ENCODE peak calls at places on chromosomes 1 and 21, in eight cellular contexts. H, R, Z, N, E, A, W and V are unnamed samples.

GRCh38 chr1:20689645-20690056 is 28.2 kb downstream of the KIF17 start:
- DNase-seq in N (no peak), Z (peak), E (no peak), W (no peak), R (no peak), A (no peak), H (no peak), V (no peak)

GRCh38 chr21:45336870-45337269 is 49.2 kb upstream of the POFUT2 start:
- DNase-seq in N (no peak), A (peak), W (no peak), E (no peak), H (no peak), Z (no peak), R (peak), V (peak)

GRCh38 chr1:159598196-159598595 is 10.6 kb downstream of the APCS start:
- DNase-seq in W (no peak), Z (peak), R (no peak), H (no peak), N (no peak), A (no peak), E (peak), V (no peak)

GRCh38 chr1:228919919-228920318 is 184.6 kb downstream of the RHOU start:
- DNase-seq in E (no peak), A (no peak), H (no peak), Z (no peak), W (no peak), R (no peak), N (no peak), V (no peak)

GRCh38 chr1:159188375-159188788 is 16.3 kb upstream of the ACKR1 start:
- DNase-seq in N (peak), A (peak), R (peak), W (no peak), E (no peak), Z (no peak), H (no peak), V (peak)

GRCh38 chr1:63892632-63893395 is 119.0 kb downstream of the ROR1 start:
- DNase-seq in H (no peak), R (no peak), W (peak), A (peak), Z (no peak), E (peak), N (no peak), V (no peak)

GRCh38 chr21:45537746-45538291 is 4.4 kb downstream of the SLC19A1 start:
- DNase-seq in H (no peak), E (no peak), A (no peak), N (no peak), R (peak), W (no peak), Z (no peak), V (peak)

GRCh38 chr21:44653656-44654575 is 543 bp downstream of the KRTAP12-4 start:
- DNase-seq in W (no peak), H (no peak), A (no peak), E (no peak), R (no peak), N (no peak), Z (no peak), V (no peak)

GRCh38 chr1:55021965-55022546 is 17.3 kb upstream of the PCSK9 start:
- DNase-seq in E (peak), A (peak), H (peak), R (peak), N (peak), W (peak), Z (peak), V (peak)

GRCh38 chr1:25099343-25099951 is 132.9 kb downstream of the SYF2 start:
- DNase-seq in E (no peak), Z (peak), N (no peak), R (no peak), W (peak), A (no peak), H (no peak), V (no peak)

GRCh38 chr1:224502459-224503160 is 68.0 kb upstream of the WDR26 start:
- DNase-seq in R (no peak), E (peak), Z (no peak), W (no peak), A (peak), H (peak), N (no peak), V (no peak)

GRCh38 chr1:224503161-224504118 is 68.8 kb upstream of the WDR26 start:
- DNase-seq in H (peak), R (peak), Z (peak), A (peak), N (no peak), W (peak), E (peak), V (peak)

GRCh38 chr1:224500802-224501201 is 66.2 kb upstream of the WDR26 start:
- DNase-seq in W (no peak), E (no peak), R (no peak), N (no peak), A (no peak), H (no peak), Z (no peak), V (no peak)

GRCh38 chr1:224499204-224499603 is 64.6 kb upstream of the WDR26 start:
- DNase-seq in R (no peak), N (no peak), E (peak), A (no peak), H (no peak), Z (no peak), W (no peak), V (no peak)

GRCh38 chr1:224501836-224502235 is 67.2 kb upstream of the WDR26 start:
- DNase-seq in E (no peak), W (no peak), Z (no peak), R (no peak), N (no peak), A (no peak), H (no peak), V (no peak)
- H3K27ac ChIP-seq in E (no peak), W (no peak), Z (no peak), R (peak), N (no peak), A (peak), H (peak), V (no peak)

DNA sequence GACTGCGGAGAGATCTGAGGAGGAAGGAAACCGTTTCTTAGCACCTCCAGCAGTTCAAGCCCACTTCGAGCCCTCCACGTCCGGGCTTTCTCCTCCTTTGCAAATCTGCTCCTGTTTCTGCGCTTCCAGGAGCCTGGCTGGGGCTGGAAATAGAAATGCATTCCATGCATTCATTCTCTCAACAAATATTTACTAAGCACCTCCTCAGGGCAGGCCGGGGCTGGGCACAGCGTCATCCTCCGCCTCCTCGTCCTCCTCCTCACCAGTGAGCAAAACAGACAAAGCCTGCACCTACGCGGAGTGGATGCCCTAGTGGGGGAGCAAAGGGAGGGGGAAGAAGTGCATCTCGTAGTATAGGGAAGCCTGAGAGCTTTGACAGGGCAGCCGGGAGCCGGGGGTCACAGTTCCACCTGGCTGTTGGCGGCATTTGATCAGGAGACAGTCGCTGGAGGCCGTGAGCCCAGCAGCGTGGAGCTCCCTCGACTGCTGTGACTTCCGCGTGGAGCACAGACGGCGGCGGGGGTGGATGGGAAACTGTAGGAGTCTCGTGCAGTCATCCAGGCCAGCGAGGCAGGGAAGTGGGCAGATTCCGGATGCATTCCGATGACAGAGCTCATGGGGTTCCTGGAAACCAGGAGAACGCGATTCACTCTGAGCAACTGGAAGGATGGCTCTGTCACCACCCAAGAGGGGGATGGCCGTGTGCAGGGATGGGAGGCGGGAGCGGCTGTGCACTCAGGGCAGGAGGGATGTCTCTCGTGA is 93.4 kb downstream of the SIK1 start:
- DNase-seq in W (no peak), E (peak), R (peak), Z (peak), A (peak), H (peak), N (no peak), V (peak)
- H3K4me3 ChIP-seq in W (no peak), E (no peak), R (no peak), Z (peak), A (no peak), H (peak), N (no peak), V (peak)

DNA sequence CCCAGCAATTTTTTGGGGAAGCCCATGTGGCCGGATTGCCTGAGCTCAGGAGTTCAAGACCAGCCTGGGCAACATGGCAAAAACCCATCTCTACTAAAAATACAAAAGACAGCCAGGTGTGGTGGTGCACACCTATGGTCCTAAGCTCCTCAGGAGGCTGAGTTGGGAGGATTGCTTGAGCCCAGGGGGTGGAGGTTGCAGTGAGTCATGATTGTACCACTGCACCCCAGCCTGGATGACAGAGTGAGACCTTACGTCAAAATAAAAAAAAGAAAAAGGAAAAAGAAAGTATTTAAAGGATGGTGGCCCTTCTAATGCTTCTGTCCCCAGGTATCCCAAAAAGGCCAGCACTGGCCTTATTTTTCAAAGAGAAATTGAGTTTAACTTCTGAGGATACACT is 1.7 kb downstream of the IKBKE start:
- DNase-seq in R (no peak), A (no peak), Z (no peak), N (no peak), H (no peak), E (no peak), W (no peak), V (no peak)
- H3K27ac ChIP-seq in R (no peak), A (no peak), Z (no peak), N (no peak), H (no peak), E (no peak), W (peak), V (no peak)

GRCh38 chr1:2451744-2452582 is 24.1 kb upstream of the PLCH2 start:
- DNase-seq in Z (peak), A (no peak), H (no peak), R (no peak), N (no peak), W (no peak), E (peak), V (no peak)
- H3K4me3 ChIP-seq in Z (no peak), A (no peak), H (no peak), R (no peak), N (no peak), W (no peak), E (no peak), V (no peak)

GRCh38 chr21:35390013-35390776 is 341.1 kb upstream of the RUNX1 start:
- DNase-seq in A (no peak), H (peak), N (no peak), R (no peak), E (peak), Z (no peak), W (no peak), V (no peak)
- H3K27ac ChIP-seq in A (no peak), H (no peak), N (no peak), R (no peak), E (peak), Z (no peak), W (no peak), V (no peak)

GRCh38 chr1:8020032-8020431 is 6.1 kb downstream of the ERRFI1 start:
- DNase-seq in W (no peak), N (no peak), A (no peak), H (peak), R (no peak), E (peak), Z (peak), V (no peak)

GRCh38 chr1:8019229-8019620 is 6.9 kb downstream of the ERRFI1 start:
- DNase-seq in W (no peak), Z (no peak), A (no peak), R (no peak), E (no peak), H (no peak), N (no peak), V (no peak)

GRCh38 chr1:8017495-8018310 is 8.4 kb downstream of the ERRFI1 start:
- DNase-seq in R (no peak), Z (peak), H (peak), W (no peak), N (no peak), A (peak), E (peak), V (no peak)

GRCh38 chr1:8016244-8017241 is 9.6 kb downstream of the ERRFI1 start:
- DNase-seq in H (no peak), Z (no peak), A (no peak), R (no peak), W (no peak), N (no peak), E (no peak), V (no peak)

GRCh38 chr1:8018492-8019228 is 7.4 kb downstream of the ERRFI1 start:
- DNase-seq in W (no peak), A (peak), E (no peak), H (no peak), Z (no peak), R (no peak), N (no peak), V (no peak)
- H3K4me3 ChIP-seq in W (no peak), A (peak), E (peak), H (no peak), Z (peak), R (no peak), N (no peak), V (no peak)

DNA sequence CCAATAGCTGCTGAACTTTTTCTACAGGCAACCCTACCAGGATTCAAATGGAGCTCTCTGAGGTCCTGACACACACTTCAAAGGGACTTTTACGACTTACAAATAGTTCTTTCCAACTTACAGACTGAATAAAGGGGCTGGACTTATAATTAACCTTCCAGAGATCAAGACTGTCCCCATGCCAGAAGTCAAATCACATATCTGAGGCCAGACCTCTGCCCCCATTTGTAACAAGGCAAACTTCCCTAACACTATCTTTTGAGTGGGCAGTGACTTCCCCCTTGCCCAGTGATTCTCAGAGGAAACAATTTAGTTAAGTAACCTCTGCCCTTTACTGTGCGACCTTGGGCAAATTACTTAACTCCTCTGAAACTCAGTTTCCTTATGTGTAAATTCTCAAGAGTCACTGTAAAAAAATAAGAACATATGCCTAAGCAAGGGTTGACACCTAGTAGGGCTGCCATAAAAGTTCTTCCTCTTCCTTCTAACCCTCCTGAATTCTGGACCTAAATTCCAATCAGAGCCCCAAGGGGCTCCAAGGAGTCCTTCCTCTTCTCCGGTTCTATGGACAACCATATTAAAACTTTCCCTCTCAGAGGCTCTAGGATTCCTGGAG is 1.3 kb downstream of the WASF2 start:
- DNase-seq in R (no peak), W (peak), A (peak), N (no peak), H (no peak), E (peak), Z (no peak), V (no peak)
- H3K27ac ChIP-seq in R (peak), W (peak), A (peak), N (no peak), H (peak), E (peak), Z (peak), V (peak)